ENCODE peak calls at places on chromosomes 5 and 9, in six cellular contexts. V, N, X, E, H and S are unnamed samples.

GRCh38 chr9:88280816-88281382 is 107.3 kb upstream of the SPIN1 start:
- DNase-seq in N (peak; percentile 76), E (peak; percentile 19), V (peak; percentile 67), H (no peak), X (peak; percentile 39), S (peak; percentile 11)

GRCh38 chr5:57221049-57221568 is 47.2 kb downstream of the GPBP1 start:
- DNase-seq in N (peak; percentile 65), H (peak; percentile 59), X (peak; percentile 75), E (no peak), V (no peak), S (peak; percentile 59)

GRCh38 chr9:76564300-76564699 is 105.3 kb downstream of the GCNT1 start:
- DNase-seq in N (peak; percentile 47), X (no peak), E (no peak), H (no peak), V (no peak), S (no peak)

GRCh38 chr5:163533229-163533628 is 27.8 kb downstream of the MAT2B start:
- DNase-seq in N (no peak), H (no peak), E (no peak), X (no peak), V (no peak), S (peak; percentile 6)

GRCh38 chr5:179430256-179431175 is 85.3 kb upstream of the ADAMTS2 start:
- DNase-seq in V (no peak), X (no peak), N (no peak), H (no peak), E (no peak), S (no peak)

GRCh38 chr9:123316053-123316718 is 39.8 kb upstream of the CRB2 start:
- DNase-seq in N (no peak), E (no peak), H (peak; percentile 19), V (no peak), X (no peak), S (no peak)

GRCh38 chr5:19733612-19734495 is 254.1 kb downstream of the CDH18 start:
- DNase-seq in H (no peak), X (no peak), E (peak; percentile 17), V (peak; percentile 31), N (no peak), S (no peak)

GRCh38 chr9:130200038-130200979 is 28.1 kb downstream of the NCS1 start:
- DNase-seq in X (no peak), H (no peak), V (no peak), N (no peak), E (no peak), S (no peak)

GRCh38 chr5:136193396-136193935 is 504 bp upstream of the SMIM32 start:
- DNase-seq in E (no peak), V (no peak), H (no peak), N (no peak), X (no peak), S (no peak)

GRCh38 chr5:69415584-69415958 is 655 bp downstream of the MARVELD2 start:
- DNase-seq in V (peak; percentile 43), N (no peak), E (no peak), H (peak; percentile 25), X (no peak), S (peak; percentile 6)

GRCh38 chr9:114282507-114282906 is 40.4 kb upstream of the ORM1 start:
- DNase-seq in X (no peak), N (no peak), H (no peak), E (no peak), V (no peak), S (no peak)

GRCh38 chr5:150774145-150774544 is 4.4 kb upstream of the SMIM3 start:
- DNase-seq in E (no peak), H (no peak), V (no peak), X (peak; percentile 81), N (peak; percentile 95), S (no peak)

GRCh38 chr9:130138791-130139190 is 33.4 kb upstream of the NCS1 start:
- DNase-seq in H (no peak), X (peak; percentile 75), V (no peak), E (no peak), N (peak; percentile 97), S (no peak)

DNA sequence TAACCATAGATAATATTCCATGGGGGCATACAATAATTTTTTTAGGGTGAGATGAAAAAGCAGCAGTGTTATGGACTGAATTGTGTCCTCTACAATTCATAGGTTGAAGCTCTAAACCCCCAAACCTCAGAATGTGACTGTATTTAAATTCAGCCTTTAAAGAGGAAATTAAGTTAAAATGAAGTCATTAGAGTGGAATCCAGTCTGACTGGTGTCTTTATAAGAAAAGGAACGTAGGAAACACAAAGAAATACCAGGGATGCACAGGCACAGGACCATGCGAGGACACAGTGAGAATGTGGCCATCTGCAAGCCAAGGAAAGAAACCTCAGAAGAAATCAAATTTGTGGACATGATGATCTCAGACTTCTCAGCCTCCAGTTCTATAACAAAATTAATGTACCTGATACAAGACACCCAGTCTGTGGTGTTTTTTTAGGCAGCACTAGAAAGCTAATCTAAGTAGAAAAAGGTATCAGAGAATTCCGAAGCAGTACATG is 971.2 kb upstream of the CDH9 start:
- DNase-seq in H (no peak), X (no peak), E (no peak), N (no peak), V (no peak), S (no peak)
- H3K9me3 ChIP-seq in H (peaks cover 9% of the 10 kb centered on the region), X (peaks cover 52% of the 10 kb centered on the region), E (peaks cover 31% of the 10 kb centered on the region), N (peaks cover 14% of the 10 kb centered on the region), V (peaks cover 30% of the 10 kb centered on the region), S (peaks cover 42% of the 10 kb centered on the region)

DNA sequence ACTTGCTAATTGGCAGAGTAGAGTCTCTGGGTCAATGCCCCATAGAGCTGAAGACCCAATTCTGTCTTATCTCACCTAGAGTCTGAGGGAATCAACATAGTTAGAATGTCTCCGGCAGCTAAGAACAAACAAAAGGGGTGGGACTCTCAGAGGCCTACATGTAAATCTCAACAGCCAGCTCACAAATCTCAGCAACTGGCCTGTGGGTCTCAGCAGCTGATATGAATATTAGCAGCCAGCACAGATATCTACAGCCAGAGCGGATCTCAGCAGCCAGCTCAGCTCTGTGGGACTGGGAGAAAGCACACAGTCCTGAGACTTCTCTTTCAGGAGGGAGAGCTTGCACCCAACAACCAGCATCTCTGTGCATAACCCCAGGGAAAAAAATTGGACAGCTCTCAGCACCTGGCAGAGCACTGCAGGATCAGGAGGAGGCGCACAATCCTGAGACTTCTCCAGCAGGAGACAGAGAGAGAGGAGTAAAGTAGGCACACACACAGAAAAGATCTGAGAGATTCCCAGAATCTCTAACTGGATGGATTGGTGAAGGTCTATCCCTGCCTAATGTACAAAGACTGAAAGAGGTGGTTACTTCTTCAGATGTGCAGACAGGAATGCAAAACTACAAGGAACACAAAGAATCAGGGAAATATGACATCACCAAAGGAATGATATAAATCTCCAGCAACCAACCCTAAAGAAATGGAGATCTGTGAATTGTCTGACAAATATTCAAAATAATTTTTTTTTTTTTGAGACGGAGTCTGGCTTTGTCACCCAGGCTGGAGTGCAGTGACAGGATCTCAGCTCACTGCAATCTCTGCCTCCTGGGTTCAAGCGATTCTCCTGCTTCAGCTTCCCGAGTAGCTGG is 29.2 kb downstream of the KLF4 start:
- DNase-seq in E (no peak), H (peak; percentile 52), V (no peak), N (no peak), X (no peak), S (no peak)
- H3K18ac ChIP-seq in E (no peak overlapping the region), H (no peak overlapping the region), V (no peak overlapping the region), N (no peak overlapping the region), X (no peak overlapping the region), S (no peak overlapping the region)

DNA sequence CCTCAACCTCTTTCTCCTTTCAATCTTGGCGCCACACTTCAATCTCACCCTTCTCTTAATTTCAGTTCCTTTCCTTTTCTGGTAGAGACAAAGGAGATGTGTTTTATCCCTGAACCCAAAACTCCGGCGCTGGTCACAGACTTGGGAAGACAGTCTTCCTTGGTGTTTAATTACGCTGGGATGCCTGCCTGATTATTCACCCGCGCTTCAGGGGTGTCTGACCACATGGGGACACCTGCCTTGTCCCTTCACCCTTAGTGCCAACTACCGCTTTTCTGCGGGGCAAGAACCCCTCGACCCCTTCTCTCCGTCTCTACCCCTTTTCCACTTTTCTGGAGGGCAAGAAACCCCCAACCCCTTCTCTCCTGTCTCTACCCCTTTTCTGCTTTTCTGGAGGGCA is 261.1 kb downstream of the SMARCA2 start:
- DNase-seq in E (no peak), N (no peak), V (no peak), X (no peak), H (no peak), S (no peak)
- H4K8ac ChIP-seq in E (no peak overlapping the region), N (no peak overlapping the region), V (no peak overlapping the region), X (no peak overlapping the region), H (no peak overlapping the region), S (no peak overlapping the region)

GRCh38 chr5:109318455-109319108 is 91.2 kb downstream of the PJA2 start:
- DNase-seq in H (no peak), V (no peak), X (no peak), N (peak; percentile 23), E (no peak), S (no peak)

GRCh38 chr5:109312695-109313094 is 97.1 kb downstream of the PJA2 start:
- DNase-seq in E (no peak), X (no peak), H (no peak), N (no peak), V (no peak), S (no peak)

GRCh38 chr5:109313123-109313522 is 96.7 kb downstream of the PJA2 start:
- DNase-seq in V (no peak), X (no peak), H (no peak), N (no peak), E (no peak), S (no peak)

GRCh38 chr5:109316631-109317030 is 93.1 kb downstream of the PJA2 start:
- DNase-seq in N (peak; percentile 61), H (no peak), X (no peak), V (no peak), E (no peak), S (no peak)

DNA sequence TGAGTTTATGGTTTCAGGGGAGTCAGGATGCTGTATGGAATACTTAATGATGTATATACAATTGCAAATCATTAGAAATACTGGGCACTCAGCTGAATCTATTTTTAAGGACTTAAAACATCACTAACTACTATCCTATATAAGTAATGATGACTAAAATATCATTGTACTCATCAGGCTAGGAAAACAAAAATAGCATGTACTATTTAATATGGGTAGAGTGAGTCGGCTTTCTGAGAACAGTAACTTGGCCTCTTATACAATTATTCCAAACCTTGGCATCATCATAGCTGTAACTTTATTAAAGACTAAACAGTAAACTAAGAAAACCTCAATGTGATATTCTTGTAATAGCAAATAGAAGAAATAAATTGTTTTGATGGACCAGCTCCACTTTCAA is 94.5 kb downstream of the PJA2 start:
- DNase-seq in E (no peak), X (no peak), N (peak; percentile 13), H (no peak), V (no peak), S (no peak)
- H3K9me3 ChIP-seq in E (no peaks in the 10 kb centered on the region), X (no peaks in the 10 kb centered on the region), N (no peaks in the 10 kb centered on the region), H (no peaks in the 10 kb centered on the region), V (no peaks in the 10 kb centered on the region), S (no peaks in the 10 kb centered on the region)

GRCh38 chr9:135478858-135479468 is 619 bp upstream of the PPP1R26 start:
- DNase-seq in V (peak; percentile 54), H (peak; percentile 24), X (peak; percentile 45), N (no peak), E (no peak), S (peak; percentile 30)
- H3K18ac ChIP-seq in V (no peak overlapping the region), H (no peak overlapping the region), X (peak overlapping the region; percentile 61), N (no peak overlapping the region), E (peak overlapping the region; percentile 32), S (peak overlapping the region; percentile 97)

DNA sequence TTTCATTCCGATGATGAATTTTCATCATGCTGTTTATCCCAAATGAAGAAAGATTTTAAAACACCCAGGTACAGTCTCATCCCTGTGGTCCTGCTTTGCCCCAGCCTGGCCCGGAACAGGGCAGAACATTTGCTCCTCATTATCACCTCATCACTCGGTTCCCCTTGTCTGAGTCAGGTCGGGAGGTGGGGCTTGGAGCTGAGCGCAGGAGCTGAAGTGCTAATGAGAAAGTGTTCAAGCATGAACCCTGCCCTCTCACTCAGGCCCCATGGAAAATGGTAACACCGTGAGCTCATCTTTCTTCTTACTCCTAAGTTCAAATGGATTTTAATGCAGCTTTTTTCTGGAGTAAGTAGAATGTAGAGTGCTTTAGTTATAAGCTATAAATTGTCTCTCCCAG is 466.2 kb downstream of the KDM4C start:
- DNase-seq in N (no peak), V (peak; percentile 39), H (no peak), E (no peak), X (no peak), S (no peak)
- H4K8ac ChIP-seq in N (no peak overlapping the region), V (no peak overlapping the region), H (no peak overlapping the region), E (no peak overlapping the region), X (no peak overlapping the region), S (no peak overlapping the region)